ENCODE peak calls at places on chromosomes 6 and 20, in seven cellular contexts. J is lung, I is mucosa of descending colon, C is pancreas, T is uterus, R is psoas muscle, W is cardiac muscle cell. F is an unnamed sample.

GRCh38 chr6:38213275-38213674 is 393.7 kb downstream of the ZFAND3 start:
- DNase-seq in J (no peak), I (no peak), C (no peak), T (no peak), R (no peak), W (peak), F (peak)

GRCh38 chr6:143005816-143006215 is 54.9 kb upstream of the AIG1 start:
- DNase-seq in J (no peak), I (no peak), C (no peak), T (no peak), R (no peak), W (no peak), F (no peak)

GRCh38 chr6:28914941-28915340 is 8.8 kb downstream of the TRIM27 start:
- DNase-seq in J (no peak), I (no peak), C (no peak), T (no peak), R (no peak), W (no peak), F (no peak)

GRCh38 chr6:3894535-3895302 is 45.5 kb downstream of the FAM50B start:
- DNase-seq in J (no peak), I (no peak), C (no peak), T (no peak), R (no peak), W (no peak), F (no peak)

GRCh38 chr20:32354592-32355416 is 3.3 kb upstream of the ASXL1 start:
- DNase-seq in J (no peak), I (no peak), C (no peak), T (no peak), R (no peak), W (no peak), F (peak)

GRCh38 chr20:50037123-50037522 is 54.3 kb downstream of the SNAI1 start:
- DNase-seq in J (no peak), I (no peak), C (no peak), T (no peak), R (no peak), W (no peak), F (no peak)

GRCh38 chr6:139927236-139927635 is 552.8 kb upstream of the CITED2 start:
- DNase-seq in J (no peak), I (no peak), C (no peak), T (peak), R (no peak), W (no peak), F (peak)

GRCh38 chr6:151721141-151721540 is 86.3 kb upstream of the ESR1 start:
- DNase-seq in J (no peak), I (no peak), C (no peak), T (no peak), R (no peak), W (no peak), F (no peak)

GRCh38 chr6:17418281-17419188 is 25.1 kb downstream of the CAP2 start:
- DNase-seq in J (no peak), I (no peak), C (no peak), T (peak), R (peak), W (peak), F (peak)

GRCh38 chr6:20386218-20386617 is 15.5 kb upstream of the E2F3 start:
- DNase-seq in J (no peak), I (no peak), C (no peak), T (no peak), R (no peak), W (no peak), F (no peak)

GRCh38 chr6:109055771-109056235 is 38.8 kb downstream of the SESN1 start:
- DNase-seq in J (no peak), I (no peak), C (no peak), T (no peak), R (no peak), W (no peak), F (peak)

GRCh38 chr20:63064310-63064709 is 57.5 kb upstream of the BHLHE23 start:
- DNase-seq in J (no peak), I (peak), C (peak), T (no peak), R (peak), W (no peak), F (no peak)

GRCh38 chr6:132446136-132446535 is 44.9 kb upstream of the MOXD1 start:
- DNase-seq in J (no peak), I (no peak), C (no peak), T (no peak), R (no peak), W (no peak), F (no peak)

GRCh38 chr6:134529921-134530320 is 212.0 kb upstream of the SGK1 start:
- DNase-seq in J (no peak), I (no peak), C (no peak), T (no peak), R (no peak), W (no peak), F (peak)

GRCh38 chr6:134381926-134382325 is 64.0 kb upstream of the SGK1 start:
- DNase-seq in J (no peak), I (no peak), C (no peak), T (no peak), R (no peak), W (no peak), F (no peak)

GRCh38 chr6:166466178-166467122 is 83.7 kb upstream of the MPC1 start:
- DNase-seq in J (peak), I (no peak), C (no peak), T (peak), R (peak), W (peak), F (peak)

GRCh38 chr20:23350855-23351838 is 556 bp downstream of the NXT1 start:
- DNase-seq in J (peak), I (peak), C (peak), T (peak), R (peak), W (peak), F (peak)

GRCh38 chr20:21515300-21516179 is 1.7 kb upstream of the NKX2-2 start:
- DNase-seq in J (no peak), I (no peak), C (no peak), T (no peak), R (no peak), W (no peak), F (no peak)

GRCh38 chr20:63702036-63702665 is 5.6 kb downstream of the ARFRP1 start:
- DNase-seq in J (no peak), I (peak), C (no peak), T (no peak), R (peak), W (no peak), F (no peak)

GRCh38 chr6:160919713-160920112 is 71.9 kb upstream of the MAP3K4 start:
- DNase-seq in J (no peak), I (no peak), C (no peak), T (no peak), R (no peak), W (no peak), F (peak)

GRCh38 chr6:111722220-111722731 is 116.6 kb upstream of the TRAF3IP2 start:
- DNase-seq in J (no peak), I (no peak), C (no peak), T (no peak), R (no peak), W (no peak), F (peak)

GRCh38 chr20:51985013-51985415 is 182.7 kb upstream of the SALL4 start:
- DNase-seq in J (no peak), I (no peak), C (no peak), T (peak), R (no peak), W (no peak), F (peak)

DNA sequence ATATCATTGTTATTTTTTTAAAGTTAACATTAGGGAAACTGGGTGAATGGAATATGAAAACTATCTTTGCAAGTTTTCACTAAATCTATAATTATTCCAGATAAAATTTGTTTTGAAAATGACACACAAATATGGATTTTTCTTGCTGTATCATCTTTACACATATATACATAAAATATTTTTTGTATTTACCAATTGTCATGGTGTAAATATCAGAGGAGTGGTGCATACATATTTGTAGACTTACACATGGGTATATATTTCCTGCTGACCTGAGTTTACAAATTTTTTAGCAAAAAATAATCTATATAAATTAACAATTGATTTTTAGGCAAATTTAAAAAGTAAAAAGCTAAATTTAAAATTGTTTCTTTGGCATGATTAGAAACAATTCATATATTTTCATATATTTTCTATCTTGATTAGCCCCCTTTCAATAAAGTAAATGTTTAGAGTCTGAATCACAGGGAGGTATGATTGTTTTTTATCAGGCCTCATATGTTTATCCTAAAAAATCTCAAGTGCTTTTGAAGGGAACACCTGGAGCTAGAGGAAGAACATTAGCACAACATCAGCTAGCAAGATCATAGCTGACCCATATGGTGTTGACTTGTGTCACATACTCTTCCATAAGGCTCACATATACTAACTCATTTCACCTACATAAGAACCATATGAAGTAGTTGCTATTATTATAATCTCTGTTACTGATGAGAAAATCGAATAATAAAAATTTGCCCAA is 671.8 kb upstream of the GJE1 start:
- DNase-seq in J (no peak), I (no peak), C (no peak), T (no peak), R (no peak), W (no peak), F (no peak)
- H3K4me3 ChIP-seq in J (no peak), I (no peak), C (no peak), T (no peak), R (no peak), W (no peak), F (no peak)

GRCh38 chr20:35000311-35000921 is 44.7 kb downstream of the MYH7B start:
- DNase-seq in J (no peak), I (peak), C (no peak), T (no peak), R (no peak), W (no peak), F (no peak)

GRCh38 chr20:35003211-35004031 is 47.8 kb downstream of the MYH7B start:
- DNase-seq in J (no peak), I (peak), C (peak), T (no peak), R (peak), W (no peak), F (no peak)

GRCh38 chr20:35000922-35001595 is 45.4 kb downstream of the MYH7B start:
- DNase-seq in J (no peak), I (peak), C (peak), T (no peak), R (peak), W (no peak), F (no peak)

GRCh38 chr20:35002426-35003210 is 47.0 kb downstream of the MYH7B start:
- DNase-seq in J (no peak), I (peak), C (peak), T (no peak), R (no peak), W (no peak), F (no peak)

GRCh38 chr20:35001596-35002362 is 46.1 kb downstream of the MYH7B start:
- DNase-seq in J (no peak), I (peak), C (peak), T (no peak), R (peak), W (no peak), F (no peak)
- TF ChIP-seq CTCF in J (no peak), I (no peak), C (no peak), T (no peak), R (peak), W (peak), F (peak)

GRCh38 chr6:26185802-26186201 is 98.6 kb downstream of the HFE start:
- DNase-seq in J (no peak), I (no peak), C (no peak), T (no peak), R (no peak), W (no peak), F (no peak)

GRCh38 chr6:26186652-26187051 is 99.4 kb downstream of the HFE start:
- DNase-seq in J (no peak), I (no peak), C (no peak), T (no peak), R (no peak), W (no peak), F (no peak)

GRCh38 chr6:26184492-26184891 is 97.3 kb downstream of the HFE start:
- DNase-seq in J (no peak), I (no peak), C (no peak), T (no peak), R (no peak), W (no peak), F (no peak)

GRCh38 chr6:26183581-26184408 is 96.6 kb downstream of the HFE start:
- DNase-seq in J (peak), I (peak), C (peak), T (peak), R (peak), W (peak), F (peak)

GRCh38 chr6:26185004-26185403 is 97.8 kb downstream of the HFE start:
- DNase-seq in J (no peak), I (no peak), C (no peak), T (no peak), R (no peak), W (no peak), F (no peak)
- H3K4me3 ChIP-seq in J (no peak), I (no peak), C (no peak), T (no peak), R (no peak), W (no peak), F (no peak)

DNA sequence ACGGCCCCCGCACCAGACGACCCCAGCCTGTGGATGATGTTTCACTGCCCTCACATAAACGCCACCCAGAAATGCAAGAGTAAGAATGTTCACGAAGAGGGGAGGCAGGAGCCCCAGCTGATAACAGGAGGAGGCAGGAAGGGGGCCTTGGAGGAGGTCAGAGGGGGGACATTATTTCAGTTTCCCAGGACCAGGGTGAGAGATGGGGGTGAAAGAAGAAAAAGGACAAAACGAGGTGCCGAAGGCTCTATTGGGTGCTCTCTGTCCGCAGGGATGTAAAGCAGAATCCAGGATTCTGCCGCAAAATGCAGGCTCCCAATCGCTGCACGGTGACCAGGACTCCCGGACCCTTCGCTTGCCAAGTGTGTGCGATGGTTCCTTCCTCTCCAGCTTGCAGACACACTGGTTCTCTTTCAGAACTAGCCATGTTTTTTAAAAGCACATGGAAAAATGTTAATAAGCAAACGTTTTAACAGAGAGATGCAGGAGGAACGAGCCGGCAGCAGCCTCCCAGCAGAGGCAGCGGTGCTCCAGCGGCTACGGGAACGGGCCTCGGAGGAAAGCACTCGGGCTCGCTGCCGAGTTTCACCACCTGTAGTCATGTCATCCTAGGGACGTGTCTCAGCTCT is 59.5 kb downstream of the ZNF831 start:
- DNase-seq in J (no peak), I (no peak), C (no peak), T (no peak), R (no peak), W (peak), F (no peak)
- TF ChIP-seq CTCF in J (no peak), I (no peak), C (no peak), T (no peak), R (no peak), W (no peak), F (no peak)

GRCh38 chr20:46897471-46897870 is 2.8 kb downstream of the EYA2 start:
- DNase-seq in J (no peak), I (no peak), C (no peak), T (no peak), R (no peak), W (no peak), F (no peak)
- H3K4me3 ChIP-seq in J (no peak), I (no peak), C (no peak), T (no peak), R (no peak), W (no peak), F (no peak)

GRCh38 chr6:157322792-157323113 is 566 bp downstream of the TMEM242 start:
- DNase-seq in J (no peak), I (no peak), C (no peak), T (no peak), R (no peak), W (no peak), F (no peak)

GRCh38 chr6:157325069-157325805 is 1.9 kb upstream of the TMEM242 start:
- DNase-seq in J (no peak), I (no peak), C (no peak), T (no peak), R (no peak), W (no peak), F (no peak)

GRCh38 chr6:157326979-157327378 is 3.7 kb upstream of the TMEM242 start:
- DNase-seq in J (no peak), I (no peak), C (no peak), T (no peak), R (no peak), W (no peak), F (no peak)

GRCh38 chr6:157323924-157324276 is 581 bp upstream of the TMEM242 start:
- DNase-seq in J (peak), I (peak), C (peak), T (peak), R (peak), W (peak), F (peak)

DNA sequence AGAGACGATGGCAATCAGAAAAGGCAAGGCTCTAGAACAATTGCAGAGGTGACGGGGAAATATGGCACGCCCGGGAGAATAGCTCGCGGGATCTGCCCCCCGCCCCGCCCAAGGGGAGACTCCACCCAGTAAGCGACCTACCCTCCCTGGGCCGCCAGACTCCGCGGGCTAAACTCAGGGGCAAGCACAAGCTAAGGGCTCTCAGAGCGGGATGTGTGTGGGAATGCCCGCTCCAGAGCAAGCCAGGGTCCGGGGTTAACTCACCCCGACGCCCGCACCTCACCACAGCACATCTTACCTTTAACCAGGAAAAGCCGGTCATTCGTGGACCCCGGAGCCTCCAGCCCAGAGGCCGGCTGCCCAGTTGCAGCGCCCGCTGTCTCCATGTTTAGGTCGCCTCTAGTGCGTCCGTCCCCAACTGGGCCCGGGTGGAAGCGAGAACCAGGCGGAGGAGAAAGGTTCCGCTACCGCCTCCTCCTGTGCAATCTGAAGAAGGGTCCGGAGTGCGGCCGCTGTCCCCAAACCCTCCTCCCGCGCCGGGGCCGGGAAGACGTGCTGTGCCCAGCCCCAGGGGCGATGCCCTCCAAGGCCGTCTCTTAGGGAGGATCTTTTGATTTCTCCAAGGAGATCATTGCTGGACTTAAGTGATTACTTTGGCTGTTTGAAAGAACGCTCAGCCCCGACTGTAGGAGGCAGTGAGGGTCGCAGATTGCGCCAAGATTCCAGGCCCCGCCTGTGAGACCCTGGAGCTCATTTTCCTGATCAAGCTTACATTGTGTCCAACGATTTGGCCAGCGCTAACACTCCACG is at the start of gene TMEM242:
- DNase-seq in J (peak), I (peak), C (peak), T (peak), R (peak), W (peak), F (peak)
- TF ChIP-seq CTCF in J (no peak), I (peak), C (no peak), T (peak), R (peak), W (peak), F (peak)

F was measured in fibroblast of villous mesenchyme.